ENCODE peak calls at places on chromosomes 11 and 22, in seven cellular contexts. Y is tibial artery, W is H54, F is astrocyte of the spinal cord, K is mucosa of descending colon, M is T follicular helper cell, X is stomach. B is an unnamed sample.

GRCh38 chr22:19096555-19096954 is 25.7 kb downstream of the DGCR2 start:
- DNase-seq in W (no peak), X (no peak), Y (peak), F (no peak), M (no peak), K (no peak), B (no peak)

GRCh38 chr22:33194529-33194928 is 136.3 kb upstream of the SYN3 start:
- DNase-seq in K (no peak), F (no peak), Y (no peak), M (no peak), X (no peak), W (no peak), B (no peak)

GRCh38 chr22:23305321-23305910 is 125.1 kb downstream of the BCR start:
- DNase-seq in K (no peak), X (no peak), M (no peak), F (peak), W (peak), Y (peak), B (no peak)

GRCh38 chr11:6735306-6735705 is 36.5 kb downstream of the OR2AG2 start:
- DNase-seq in Y (no peak), X (no peak), K (no peak), W (no peak), M (no peak), F (no peak), B (no peak)

GRCh38 chr11:19868281-19868821 is 155.7 kb downstream of the NAV2 start:
- DNase-seq in Y (no peak), K (no peak), M (no peak), X (no peak), W (peak), F (peak), B (peak)

GRCh38 chr22:17501679-17502285 is 61.5 kb upstream of the SLC25A18 start:
- DNase-seq in K (no peak), W (peak), M (peak), Y (no peak), X (no peak), F (peak), B (peak)

GRCh38 chr11:69316941-69317340 is 23.0 kb downstream of the MYEOV start:
- DNase-seq in W (no peak), F (no peak), M (no peak), Y (peak), K (no peak), X (no peak), B (no peak)

GRCh38 chr22:37624876-37625275 is 14.6 kb upstream of the SH3BP1 start:
- DNase-seq in M (no peak), K (no peak), W (no peak), X (no peak), F (no peak), Y (no peak), B (no peak)

GRCh38 chr11:18699848-18700261 is 1.3 kb downstream of the TMEM86A start:
- DNase-seq in K (no peak), F (no peak), W (no peak), Y (peak), X (no peak), M (no peak), B (no peak)

GRCh38 chr22:28148816-28149465 is 229.9 kb upstream of the PITPNB start:
- DNase-seq in Y (no peak), K (no peak), M (no peak), F (no peak), X (no peak), W (no peak), B (no peak)

GRCh38 chr22:17348464-17349103 is 20.7 kb upstream of the CECR2 start:
- DNase-seq in Y (no peak), M (no peak), W (no peak), K (no peak), X (no peak), F (no peak), B (no peak)

GRCh38 chr11:119641991-119642745 is 86.8 kb downstream of the NECTIN1 start:
- DNase-seq in Y (no peak), W (no peak), F (no peak), X (no peak), K (no peak), M (no peak), B (no peak)

GRCh38 chr11:35804446-35805040 is 139.3 kb upstream of the LDLRAD3 start:
- DNase-seq in W (no peak), Y (no peak), X (no peak), K (no peak), M (no peak), F (no peak), B (no peak)

GRCh38 chr11:103851166-103851651 is 185.2 kb upstream of the DDI1 start:
- DNase-seq in K (no peak), Y (no peak), F (peak), M (no peak), W (no peak), X (no peak), B (no peak)

GRCh38 chr22:45225732-45226560 is 14.7 kb downstream of the KIAA0930 start:
- DNase-seq in K (no peak), W (no peak), Y (no peak), F (no peak), X (no peak), M (no peak), B (no peak)

GRCh38 chr22:41976070-41976901 is 7.0 kb downstream of the SEPTIN3 start:
- DNase-seq in W (no peak), K (peak), F (no peak), M (peak), X (peak), Y (no peak), B (no peak)

GRCh38 chr22:21868651-21869050 is 1.2 kb upstream of the MAPK1 start:
- DNase-seq in X (no peak), F (no peak), K (no peak), Y (no peak), W (no peak), M (no peak), B (no peak)

GRCh38 chr22:35987487-35987886 is 41.1 kb downstream of the RBFOX2 start:
- DNase-seq in K (no peak), M (no peak), F (no peak), W (no peak), Y (no peak), X (no peak), B (no peak)

GRCh38 chr11:82738116-82738515 is 4.5 kb upstream of the FAM181B start:
- DNase-seq in K (no peak), Y (no peak), M (no peak), X (no peak), W (no peak), F (no peak), B (no peak)

GRCh38 chr11:43648888-43649287 is 31.6 kb upstream of the HSD17B12 start:
- DNase-seq in M (no peak), F (no peak), Y (no peak), W (no peak), X (no peak), K (no peak), B (no peak)

GRCh38 chr11:117950320-117950719 is 21.1 kb upstream of the TMPRSS13 start:
- DNase-seq in X (no peak), K (no peak), W (no peak), F (no peak), Y (no peak), M (peak), B (no peak)

GRCh38 chr22:31650391-31650790 is 11.6 kb downstream of the PISD start:
- DNase-seq in F (peak), M (no peak), Y (no peak), W (no peak), K (no peak), X (no peak), B (peak)

GRCh38 chr22:46845281-46846153 is 83.1 kb downstream of the TBC1D22A start:
- DNase-seq in K (no peak), X (no peak), Y (no peak), F (peak), M (no peak), W (no peak), B (no peak)

GRCh38 chr11:120929664-120930154 is 94.2 kb upstream of the TBCEL start:
- DNase-seq in X (peak), M (no peak), F (peak), W (peak), K (peak), Y (no peak), B (no peak)

GRCh38 chr22:37026325-37026724 is 6.8 kb downstream of the MPST start:
- DNase-seq in K (peak), Y (no peak), M (no peak), W (no peak), F (no peak), X (no peak), B (no peak)

GRCh38 chr11:70364745-70365535 is 33.4 kb upstream of the CTTN start:
- DNase-seq in M (no peak), W (no peak), F (no peak), K (no peak), Y (no peak), X (no peak), B (no peak)

GRCh38 chr11:104432981-104433380 is 269.0 kb upstream of the PDGFD start:
- DNase-seq in F (no peak), Y (no peak), M (no peak), X (no peak), W (no peak), K (no peak), B (no peak)

GRCh38 chr11:60131943-60132342 is 43.5 kb downstream of the MS4A2 start:
- DNase-seq in X (no peak), W (no peak), F (no peak), K (no peak), Y (no peak), M (no peak), B (no peak)